ENCODE peak calls at places on chromosome 11, in eight cellular contexts. L is ovary; H is A673; M is GM06990; C is stomach; T is CD4-positive, alpha-beta T cell; D is foreskin keratinocyte; R is gastrocnemius medialis. O is an unnamed sample.

GRCh38 chr11:34332524-34332923 is 25.3 kb downstream of the ABTB2 start:
- DNase-seq in D (no peak), M (no peak), L (no peak), C (no peak), H (no peak), T (no peak), R (no peak), O (no peak)

GRCh38 chr11:119641991-119642745 is 86.8 kb downstream of the NECTIN1 start:
- DNase-seq in L (no peak), T (no peak), R (no peak), M (no peak), C (no peak), D (no peak), H (peak; percentile 42), O (peak; percentile 59)

GRCh38 chr11:123268118-123268517 is 73.1 kb upstream of the CLMP start:
- DNase-seq in R (no peak), M (no peak), H (no peak), C (no peak), D (no peak), T (no peak), L (no peak), O (no peak)

GRCh38 chr11:131522851-131523250 is 152.4 kb downstream of the NTM start:
- DNase-seq in L (no peak), D (no peak), T (no peak), M (no peak), C (no peak), R (no peak), H (no peak), O (no peak)

GRCh38 chr11:78000193-78000592 is 5.7 kb upstream of the INTS4 start:
- DNase-seq in D (peak; percentile 28), R (no peak), L (no peak), H (peak; percentile 88), M (no peak), T (peak; percentile 11), C (peak; percentile 46), O (peak; percentile 60)

GRCh38 chr11:129119036-129119435 is 73.1 kb downstream of the ARHGAP32 start:
- DNase-seq in H (no peak), R (no peak), L (no peak), C (no peak), T (no peak), M (no peak), D (no peak), O (no peak)

GRCh38 chr11:3914807-3915206 is 59.3 kb downstream of the STIM1 start:
- DNase-seq in C (no peak), D (no peak), R (no peak), H (no peak), L (no peak), T (no peak), M (no peak), O (no peak)

GRCh38 chr11:117884994-117885393 is 8.5 kb upstream of the FXYD6 start:
- DNase-seq in H (no peak), C (no peak), D (no peak), L (no peak), R (no peak), M (no peak), T (no peak), O (no peak)

GRCh38 chr11:5258543-5259262 is 4.1 kb upstream of the HBG2 start:
- DNase-seq in C (no peak), L (no peak), M (no peak), T (no peak), R (no peak), H (no peak), D (peak; percentile 23), O (no peak)

GRCh38 chr11:92390783-92391182 is 166.2 kb downstream of the FAT3 start:
- DNase-seq in L (no peak), D (no peak), H (no peak), C (no peak), R (no peak), T (no peak), M (no peak), O (no peak)

GRCh38 chr11:93829598-93829997 is 20.8 kb downstream of the VSTM5 start:
- DNase-seq in M (no peak), D (no peak), T (no peak), H (no peak), L (no peak), C (no peak), R (no peak), O (no peak)

GRCh38 chr11:13224324-13224723 is 53.3 kb upstream of the BMAL1 start:
- DNase-seq in R (no peak), C (no peak), T (no peak), D (no peak), H (no peak), L (no peak), M (no peak), O (no peak)

GRCh38 chr11:26753738-26754504 is 32.1 kb upstream of the SLC5A12 start:
- DNase-seq in D (peak; percentile 14), H (peak; percentile 89), L (peak; percentile 43), R (peak; percentile 12), M (no peak), C (peak; percentile 27), T (no peak), O (peak; percentile 6)

GRCh38 chr11:61580292-61580888 is 486 bp downstream of the SYT7 start:
- DNase-seq in T (no peak), M (no peak), L (peak; percentile 43), C (no peak), D (no peak), H (no peak), R (no peak), O (peak; percentile 62)

GRCh38 chr11:61575886-61576516 is 4.9 kb downstream of the SYT7 start:
- DNase-seq in H (no peak), T (no peak), M (no peak), D (no peak), R (no peak), L (no peak), C (peak; percentile 72), O (no peak)

GRCh38 chr11:61579398-61580291 is 1.2 kb downstream of the SYT7 start:
- DNase-seq in T (no peak), D (no peak), M (no peak), R (no peak), C (no peak), L (no peak), H (peak; percentile 32), O (no peak)

GRCh38 chr11:61578819-61579218 is 2.1 kb downstream of the SYT7 start:
- DNase-seq in C (no peak), R (no peak), T (no peak), M (no peak), L (no peak), D (no peak), H (no peak), O (no peak)

GRCh38 chr11:61577383-61578118 is 3.3 kb downstream of the SYT7 start:
- DNase-seq in D (no peak), R (no peak), H (no peak), T (no peak), L (no peak), M (no peak), C (peak; percentile 32), O (no peak)
- TF ChIP-seq CTCF in D (no peak), R (no peak), H (peak; percentile 44), T (no peak), L (no peak), M (no peak), C (no peak), O (no peak)

GRCh38 chr11:70306586-70307033 is 36.1 kb downstream of the PPFIA1 start:
- DNase-seq in T (no peak), M (no peak), L (no peak), C (no peak), R (no peak), D (no peak), H (no peak), O (no peak)
- TF ChIP-seq CTCF in T (no peak), M (no peak), L (no peak), C (no peak), R (no peak), D (peak; percentile 13), H (no peak), O (no peak)

GRCh38 chr11:67274768-67275605 is 8.7 kb downstream of the GRK2 start:
- DNase-seq in T (no peak), L (peak; percentile 75), M (no peak), H (no peak), D (no peak), R (no peak), C (no peak), O (no peak)

GRCh38 chr11:67277231-67277961 is 11.1 kb downstream of the GRK2 start:
- DNase-seq in M (peak; percentile 92), C (peak; percentile 91), R (peak; percentile 70), T (peak; percentile 88), D (no peak), L (peak; percentile 88), H (peak; percentile 99), O (peak; percentile 94)

GRCh38 chr11:67273260-67273990 is 7.2 kb downstream of the GRK2 start:
- DNase-seq in D (no peak), H (peak; percentile 66), T (no peak), C (peak; percentile 60), R (no peak), L (peak; percentile 42), M (no peak), O (no peak)

GRCh38 chr11:67276821-67277230 is 10.6 kb downstream of the GRK2 start:
- DNase-seq in D (no peak), C (peak; percentile 59), L (peak; percentile 58), H (peak; percentile 36), R (no peak), M (peak; percentile 69), T (no peak), O (no peak)

DNA sequence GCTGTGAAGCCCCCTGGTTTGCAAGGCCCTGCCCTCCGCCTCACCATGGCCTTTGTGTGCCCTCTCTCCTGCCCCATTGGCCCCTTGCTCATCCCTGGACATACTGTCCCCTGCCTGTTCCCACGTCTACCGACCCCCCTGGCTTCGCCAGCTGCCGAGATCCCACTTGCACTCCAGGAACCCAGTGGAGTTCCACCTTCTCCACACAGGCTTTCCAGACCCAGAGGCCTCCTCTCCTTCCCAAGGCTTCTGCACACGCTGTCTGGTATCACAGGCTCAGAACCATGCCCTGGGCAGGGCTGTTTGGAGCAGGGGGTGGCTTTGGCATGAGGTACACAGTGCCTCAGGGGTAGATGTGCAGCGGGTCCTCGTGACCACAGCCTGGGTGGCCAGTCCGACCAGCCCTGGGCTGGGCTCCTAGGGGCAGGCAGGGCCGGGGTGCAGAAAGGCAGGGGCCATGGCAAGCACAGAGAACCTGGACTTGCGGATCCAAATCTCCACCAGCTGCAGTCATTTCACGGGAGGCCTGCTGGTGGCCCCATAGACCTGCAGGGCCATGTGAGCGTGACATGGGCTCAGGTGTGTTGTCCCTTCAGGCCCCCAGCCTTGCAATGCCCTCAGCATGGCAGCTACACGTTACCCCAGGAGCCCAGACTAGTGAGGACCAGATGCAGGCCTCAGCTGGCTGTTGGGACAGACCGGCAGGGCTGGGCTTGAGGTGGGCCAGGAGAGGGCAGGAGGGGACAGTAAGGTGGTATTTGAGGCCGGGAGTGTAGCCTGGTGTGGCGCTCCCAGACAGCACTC is 9.5 kb downstream of the GRK2 start:
- DNase-seq in R (no peak), M (no peak), C (no peak), T (no peak), D (no peak), L (peak; percentile 40), H (no peak), O (no peak)
- TF ChIP-seq CTCF in R (no peak), M (no peak), C (no peak), T (no peak), D (no peak), L (no peak), H (no peak), O (no peak)

DNA sequence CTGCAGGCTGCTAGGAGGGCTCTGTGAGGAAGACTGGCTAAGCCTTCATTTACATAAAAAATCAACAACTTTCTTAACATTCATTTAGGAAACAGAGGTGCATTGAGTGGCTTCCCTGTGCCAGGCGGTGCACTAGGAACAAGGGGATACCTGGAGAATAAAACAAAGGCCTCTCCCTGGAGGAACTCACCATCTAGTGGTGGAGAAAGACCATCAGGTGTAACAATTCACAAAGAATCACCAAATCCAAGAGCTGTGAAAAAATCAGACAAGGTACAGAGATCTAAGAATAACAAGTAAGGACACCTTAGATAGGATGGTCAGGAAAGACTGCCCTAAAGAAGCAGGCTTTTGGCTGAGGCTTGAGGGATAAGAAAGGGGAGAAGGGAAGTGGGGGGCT is 40.3 kb downstream of the CSNK2A3 start:
- DNase-seq in L (no peak), D (no peak), C (no peak), H (no peak), R (no peak), T (no peak), M (no peak), O (no peak)
- TF ChIP-seq CTCF in L (no peak), D (peak; percentile 19), C (no peak), H (no peak), R (no peak), T (no peak), M (no peak), O (no peak)

O was measured in GM20000.